ENCODE peak calls at places on chromosome 13, in five cellular contexts. F is pancreas; U is hepatocyte; B is IMR-90; P is CD4-positive, alpha-beta T cell. H is an unnamed sample.

GRCh38 chr13:44117351-44117750 is 237.6 kb downstream of the LACC1 start:
- DNase-seq in B (peak), F (no peak), P (no peak), U (peak), H (no peak)

GRCh38 chr13:104525467-104525866 is 1459.2 kb upstream of the SLC10A2 start:
- DNase-seq in B (no peak), F (no peak), P (no peak), U (no peak), H (no peak)

GRCh38 chr13:112943309-112944125 is 25.5 kb upstream of the MCF2L start:
- DNase-seq in U (peak), B (peak), P (peak), F (peak), H (no peak)

GRCh38 chr13:99495478-99496321 is 5.6 kb upstream of the TM9SF2 start:
- DNase-seq in F (no peak), B (no peak), U (no peak), P (no peak), H (no peak)

GRCh38 chr13:85828094-85828684 is 29.0 kb upstream of the SLITRK6 start:
- DNase-seq in U (peak), B (peak), F (no peak), P (no peak), H (no peak)

GRCh38 chr13:66640231-66640630 is 589.9 kb downstream of the PCDH9 start:
- DNase-seq in P (no peak), F (no peak), U (no peak), B (no peak), H (no peak)

GRCh38 chr13:106052200-106052767 is 483.2 kb downstream of the EFNB2 start:
- DNase-seq in U (no peak), B (peak), P (no peak), F (no peak), H (no peak)

GRCh38 chr13:26529441-26529840 is 28.0 kb upstream of the WASF3 start:
- DNase-seq in B (peak), F (no peak), P (no peak), U (peak), H (no peak)

GRCh38 chr13:91097269-91097668 is 250.2 kb upstream of the MIR17HG start:
- DNase-seq in P (no peak), B (no peak), U (no peak), F (no peak), H (no peak)

GRCh38 chr13:111184685-111185401 is 69.7 kb downstream of the ARHGEF7 start:
- DNase-seq in F (no peak), U (no peak), B (no peak), P (peak), H (no peak)

GRCh38 chr13:105925496-105925895 is 610.0 kb downstream of the EFNB2 start:
- DNase-seq in U (peak), F (no peak), B (peak), P (no peak), H (no peak)

GRCh38 chr13:113139580-113139979 is 17.0 kb downstream of the F10 start:
- DNase-seq in U (no peak), P (no peak), F (no peak), B (no peak), H (no peak)

GRCh38 chr13:72754111-72754510 is 26.4 kb downstream of the BORA start:
- DNase-seq in B (no peak), U (no peak), F (no peak), P (no peak), H (no peak)

GRCh38 chr13:45544520-45544919 is 71.0 kb downstream of the ERICH6B start:
- DNase-seq in U (no peak), F (no peak), P (no peak), B (no peak), H (no peak)

GRCh38 chr13:87235621-87236020 is 435.6 kb upstream of the SLITRK5 start:
- DNase-seq in U (no peak), P (no peak), F (no peak), B (peak), H (no peak)

GRCh38 chr13:37443538-37443937 is 155.0 kb downstream of the POSTN start:
- DNase-seq in B (peak), U (no peak), F (no peak), P (no peak), H (no peak)

GRCh38 chr13:20465218-20465879 is 60.3 kb downstream of the CRYL1 start:
- DNase-seq in P (no peak), F (no peak), U (no peak), B (peak), H (no peak)

GRCh38 chr13:46884531-46884930 is 12.3 kb downstream of the HTR2A start:
- DNase-seq in F (no peak), P (no peak), B (no peak), U (no peak), H (no peak)
- H3K27ac ChIP-seq in F (no peak), P (no peak), B (no peak), U (no peak), H (no peak)

GRCh38 chr13:107854880-107855279 is 360.5 kb downstream of the LIG4 start:
- DNase-seq in P (no peak), U (no peak), F (no peak), B (no peak), H (no peak)
- H3K27ac ChIP-seq in P (no peak), U (no peak), F (no peak), B (no peak), H (no peak)

GRCh38 chr13:24280722-24281121 is 28.7 kb upstream of the C1QTNF9 start:
- DNase-seq in P (no peak), B (peak), F (no peak), U (no peak), H (no peak)
- H3K27ac ChIP-seq in P (no peak), B (no peak), F (no peak), U (no peak), H (peak)

GRCh38 chr13:49062297-49062896 is 86.7 kb downstream of the FNDC3A start:
- DNase-seq in B (peak), P (no peak), U (no peak), F (no peak), H (no peak)
- H3K27ac ChIP-seq in B (no peak), P (no peak), U (no peak), F (no peak), H (no peak)

GRCh38 chr13:42991892-42992584 is at the start of gene EPSTI1:
- DNase-seq in F (peak), P (peak), B (peak), U (peak), H (no peak)
- H3K27ac ChIP-seq in F (peak), P (peak), B (peak), U (peak), H (peak)

GRCh38 chr13:98492335-98493034 is 84.4 kb downstream of the STK24 start:
- DNase-seq in P (no peak), B (peak), U (no peak), F (no peak), H (no peak)
- H3K27ac ChIP-seq in P (no peak), B (no peak), U (peak), F (no peak), H (no peak)

DNA sequence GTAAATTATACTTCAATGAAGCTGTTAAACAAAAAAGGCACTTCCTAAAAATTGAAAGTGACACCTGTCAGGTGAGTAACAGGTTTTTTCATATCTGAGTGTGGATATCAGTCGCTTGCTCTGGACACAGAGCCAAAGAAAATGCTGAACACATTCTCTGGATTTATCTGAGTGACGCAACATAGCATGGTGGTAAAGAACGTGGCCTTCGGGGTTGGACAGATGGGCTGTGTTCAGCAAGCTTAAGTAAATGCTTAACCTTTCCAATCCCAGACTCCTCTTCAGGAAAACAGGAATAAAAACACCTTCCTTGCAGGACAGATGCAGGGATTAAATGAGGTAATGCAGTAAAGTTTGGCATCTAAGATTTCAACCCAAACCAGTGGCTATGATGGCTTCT is 132.0 kb downstream of the FOXO1 start:
- DNase-seq in B (no peak), U (peak), P (no peak), F (peak), H (no peak)
- H3K27ac ChIP-seq in B (no peak), U (no peak), P (no peak), F (no peak), H (no peak)